ENCODE peak calls at places on chromosomes 6 and 20, in five cellular contexts. U is body of pancreas, S is IMR-90, P is adrenal gland, C is HCT116. D is an unnamed sample.

GRCh38 chr6:132219901-132220300 is 181.4 kb downstream of the MOXD1 start:
- DNase-seq in U (no peak), S (no peak), P (no peak), C (no peak), D (no peak)

GRCh38 chr20:4637081-4637797 is 84.5 kb upstream of the PRND start:
- DNase-seq in U (no peak), S (peak; percentile 6), P (no peak), C (no peak), D (no peak)

GRCh38 chr6:160767019-160767646 is 65.1 kb downstream of the PLG start:
- DNase-seq in U (peak; percentile 84), S (no peak), P (peak; percentile 79), C (no peak), D (no peak)

GRCh38 chr6:107591346-107591745 is 101.4 kb downstream of the SOBP start:
- DNase-seq in U (no peak), S (no peak), P (no peak), C (no peak), D (no peak)

GRCh38 chr6:118141211-118141610 is 234.1 kb downstream of the SLC35F1 start:
- DNase-seq in U (no peak), S (no peak), P (no peak), C (no peak), D (no peak)

GRCh38 chr6:4573958-4574481 is 202.2 kb upstream of the CDYL start:
- DNase-seq in U (no peak), S (peak; percentile 88), P (no peak), C (no peak), D (no peak)

GRCh38 chr6:5569491-5569890 is 308.2 kb downstream of the FARS2 start:
- DNase-seq in U (no peak), S (peak; percentile 49), P (no peak), C (no peak), D (no peak)

GRCh38 chr6:4265740-4266139 is 130.4 kb upstream of the ECI2 start:
- DNase-seq in U (no peak), S (no peak), P (no peak), C (no peak), D (no peak)

GRCh38 chr6:169590376-169590939 is 111.4 kb downstream of the WDR27 start:
- DNase-seq in U (no peak), S (no peak), P (no peak), C (no peak), D (no peak)

GRCh38 chr6:90940812-90941481 is 354.1 kb upstream of the MAP3K7 start:
- DNase-seq in U (no peak), S (peak; percentile 66), P (no peak), C (peak; percentile 43), D (no peak)

GRCh38 chr6:2733324-2733723 is 17.4 kb downstream of the MYLK4 start:
- DNase-seq in U (no peak), S (peak; percentile 23), P (peak; percentile 83), C (no peak), D (peak; percentile 71)

GRCh38 chr6:51854876-51855275 is 232.5 kb downstream of the PKHD1 start:
- DNase-seq in U (no peak), S (no peak), P (no peak), C (no peak), D (no peak)

GRCh38 chr6:30998785-30999184 is 11.5 kb upstream of the MUC22 start:
- DNase-seq in U (no peak), S (no peak), P (no peak), C (no peak), D (no peak)

GRCh38 chr20:61157301-61157700 is 94.8 kb upstream of the CDH4 start:
- DNase-seq in U (no peak), S (no peak), P (no peak), C (no peak), D (no peak)

GRCh38 chr20:51358032-51358724 is 184.3 kb downstream of the NFATC2 start:
- DNase-seq in U (no peak), S (no peak), P (no peak), C (no peak), D (no peak)

GRCh38 chr6:25050356-25050755 is 114.6 kb upstream of the RIPOR2 start:
- DNase-seq in U (no peak), S (peak; percentile 94), P (no peak), C (no peak), D (no peak)

GRCh38 chr20:48819813-48820648 is 7.8 kb downstream of the PREX1 start:
- DNase-seq in U (no peak), S (no peak), P (no peak), C (no peak), D (peak; percentile 68)

GRCh38 chr20:59415224-59415623 is 114.8 kb downstream of the EDN3 start:
- DNase-seq in U (no peak), S (no peak), P (no peak), C (no peak), D (no peak)

GRCh38 chr6:41392249-41392648 is 56.8 kb downstream of the NCR2 start:
- DNase-seq in U (no peak), S (no peak), P (no peak), C (no peak), D (no peak)

GRCh38 chr6:4313044-4313686 is 177.8 kb upstream of the ECI2 start:
- DNase-seq in U (peak; percentile 41), S (peak; percentile 92), P (peak; percentile 77), C (peak; percentile 49), D (no peak)

GRCh38 chr6:16402501-16402900 is 164.1 kb downstream of the GMPR start:
- DNase-seq in U (no peak), S (no peak), P (peak; percentile 72), C (no peak), D (no peak)

GRCh38 chr6:85756982-85757381 is 114.3 kb upstream of the SYNCRIP start:
- DNase-seq in U (no peak), S (peak; percentile 44), P (no peak), C (peak; percentile 22), D (no peak)

GRCh38 chr6:160122744-160123143 is 1.1 kb downstream of the SLC22A1 start:
- DNase-seq in U (no peak), S (no peak), P (no peak), C (no peak), D (no peak)

GRCh38 chr20:33788351-33789049 is 22.6 kb upstream of the CHMP4B start:
- DNase-seq in U (no peak), S (no peak), P (no peak), C (no peak), D (no peak)

GRCh38 chr20:22403860-22404608 is 180.3 kb downstream of the FOXA2 start:
- DNase-seq in U (peak; percentile 39), S (no peak), P (no peak), C (no peak), D (no peak)

GRCh38 chr20:4999788-5000187 is 1.5 kb downstream of the SLC23A2 start:
- DNase-seq in U (no peak), S (no peak), P (no peak), C (no peak), D (no peak)

GRCh38 chr6:43246301-43247114 is 3.2 kb downstream of the TTBK1 start:
- DNase-seq in U (peak; percentile 65), S (no peak), P (peak; percentile 89), C (peak; percentile 10), D (peak; percentile 33)

GRCh38 chr6:157869673-157870302 is 46.7 kb downstream of the SNX9 start:
- DNase-seq in U (no peak), S (no peak), P (no peak), C (no peak), D (no peak)

GRCh38 chr6:56241106-56241812 is 6.1 kb downstream of the COL21A1 start:
- DNase-seq in U (no peak), S (no peak), P (no peak), C (no peak), D (no peak)

GRCh38 chr20:6104493-6105188 is 18.2 kb downstream of the FERMT1 start:
- DNase-seq in U (no peak), S (peak; percentile 34), P (peak; percentile 90), C (no peak), D (no peak)

GRCh38 chr6:158286413-158286812 is 25.9 kb upstream of the TULP4 start:
- DNase-seq in U (no peak), S (peak; percentile 87), P (no peak), C (no peak), D (no peak)

GRCh38 chr6:105847433-105847832 is 238.7 kb upstream of the PRDM1 start:
- DNase-seq in U (no peak), S (no peak), P (no peak), C (no peak), D (no peak)

GRCh38 chr6:89734526-89734925 is 85.1 kb downstream of the MDN1 start:
- DNase-seq in U (no peak), S (peak; percentile 18), P (no peak), C (no peak), D (no peak)

GRCh38 chr6:84074988-84075781 is 41.6 kb downstream of the MRAP2 start:
- DNase-seq in U (no peak), S (peak; percentile 7), P (no peak), C (peak; percentile 6), D (no peak)

GRCh38 chr6:31202259-31203166 is 32.0 kb upstream of the POU5F1 start:
- DNase-seq in U (no peak), S (no peak), P (no peak), C (no peak), D (no peak)

GRCh38 chr6:105794263-105794662 is 291.9 kb upstream of the PRDM1 start:
- DNase-seq in U (peak; percentile 52), S (no peak), P (peak; percentile 84), C (no peak), D (peak; percentile 89)

GRCh38 chr20:41411458-41411857 is 44.8 kb upstream of the EMILIN3 start:
- DNase-seq in U (no peak), S (peak; percentile 28), P (no peak), C (no peak), D (no peak)

GRCh38 chr6:125842091-125842626 is 51.4 kb downstream of the NCOA7 start:
- DNase-seq in U (no peak), S (no peak), P (no peak), C (no peak), D (no peak)

GRCh38 chr6:80186082-80186481 is 79.6 kb downstream of the BCKDHB start:
- DNase-seq in U (no peak), S (no peak), P (no peak), C (no peak), D (no peak)

GRCh38 chr6:156827382-156827781 is 50.2 kb downstream of the ARID1B start:
- DNase-seq in U (no peak), S (no peak), P (peak; percentile 68), C (no peak), D (peak; percentile 76)
- TF ChIP-seq POLR2A in U (no peak), S (no peak), P (no peak), C (no peak), D (peak; percentile 47)

GRCh38 chr6:7590918-7591302 is 912 bp downstream of the SNRNP48 start:
- DNase-seq in U (peak; percentile 37), S (peak; percentile 23), P (peak; percentile 74), C (no peak), D (no peak)
- H3K27ac ChIP-seq in U (peak overlapping the region; percentile 84), S (no peak overlapping the region), P (no peak overlapping the region), C (peak overlapping the region; percentile 65), D (peak overlapping the region; percentile 65)

GRCh38 chr6:112180095-112180820 is 74.1 kb downstream of the LAMA4 start:
- DNase-seq in U (peak; percentile 30), S (peak; percentile 92), P (no peak), C (peak; percentile 74), D (peak; percentile 25)
- TF ChIP-seq CTCF in U (peak; percentile 64), S (peak; percentile 79), P (peak; percentile 80), C (peak; percentile 59), D (peak; percentile 62)

GRCh38 chr20:37870294-37870693 is 32.6 kb upstream of the VSTM2L start:
- DNase-seq in U (no peak), S (no peak), P (no peak), C (no peak), D (no peak)
- TF ChIP-seq POLR2A in U (no peak), S (no peak), P (no peak), C (no peak), D (no peak)